ENCODE peak calls at places on chromosomes 3 and 15, in ten cellular contexts. S, K, Q, P, H, M, C, O, E and Z are unnamed samples.

GRCh38 chr3:23442598-23443383 is 239.7 kb downstream of the UBE2E2 start:
- DNase-seq in S (peak), K (peak), Q (no peak), P (no peak), H (no peak), M (no peak), C (no peak), O (no peak), E (no peak), Z (no peak)

GRCh38 chr3:42275217-42275616 is 9.2 kb upstream of the CCK start:
- DNase-seq in S (no peak), K (no peak), Q (no peak), P (no peak), H (no peak), M (no peak), C (no peak), O (no peak), E (no peak), Z (no peak)

GRCh38 chr3:55128201-55128870 is 200.5 kb upstream of the LRTM1 start:
- DNase-seq in S (no peak), K (peak), Q (no peak), P (peak), H (no peak), M (no peak), C (peak), O (peak), E (peak), Z (no peak)

GRCh38 chr3:156180077-156180476 is 59.7 kb downstream of the KCNAB1 start:
- DNase-seq in S (peak), K (no peak), Q (no peak), P (peak), H (no peak), M (no peak), C (peak), O (no peak), E (no peak), Z (no peak)

GRCh38 chr3:113783463-113783862 is 36.6 kb downstream of the ATP6V1A start:
- DNase-seq in S (peak), K (peak), Q (no peak), P (peak), H (no peak), M (no peak), C (peak), O (no peak), E (peak), Z (peak)

GRCh38 chr3:139292933-139293664 is 50.7 kb upstream of the MRPS22 start:
- DNase-seq in S (peak), K (peak), Q (no peak), P (no peak), H (no peak), M (no peak), C (no peak), O (peak), E (no peak), Z (no peak)

GRCh38 chr3:188583476-188584161 is 429.7 kb downstream of the LPP start:
- DNase-seq in S (peak), K (no peak), Q (no peak), P (no peak), H (no peak), M (no peak), C (no peak), O (no peak), E (no peak), Z (no peak)

GRCh38 chr3:11221818-11222217 is 50.4 kb upstream of the ATG7 start:
- DNase-seq in S (peak), K (no peak), Q (no peak), P (no peak), H (no peak), M (no peak), C (no peak), O (no peak), E (no peak), Z (no peak)

GRCh38 chr15:86183765-86184491 is 104.3 kb downstream of the AGBL1 start:
- DNase-seq in S (no peak), K (no peak), Q (no peak), P (no peak), H (peak), M (no peak), C (no peak), O (no peak), E (no peak), Z (no peak)

GRCh38 chr3:8301977-8302589 is 199.5 kb upstream of the LMCD1 start:
- DNase-seq in S (peak), K (no peak), Q (no peak), P (peak), H (peak), M (no peak), C (peak), O (peak), E (peak), Z (peak)

GRCh38 chr3:73070675-73071575 is 9.5 kb downstream of the EBLN2 start:
- DNase-seq in S (peak), K (no peak), Q (no peak), P (peak), H (no peak), M (no peak), C (no peak), O (no peak), E (peak), Z (no peak)

GRCh38 chr15:89728254-89728653 is 22.8 kb downstream of the MESP1 start:
- DNase-seq in S (no peak), K (no peak), Q (no peak), P (peak), H (no peak), M (no peak), C (no peak), O (no peak), E (no peak), Z (no peak)

GRCh38 chr3:139979991-139980390 is 45.0 kb downstream of the CLSTN2 start:
- DNase-seq in S (no peak), K (no peak), Q (no peak), P (no peak), H (no peak), M (no peak), C (no peak), O (no peak), E (no peak), Z (no peak)

GRCh38 chr3:170421147-170421641 is 2.5 kb downstream of the CLDN11 start:
- DNase-seq in S (no peak), K (peak), Q (no peak), P (peak), H (no peak), M (no peak), C (no peak), O (no peak), E (peak), Z (no peak)

GRCh38 chr3:143280984-143281383 is 161.4 kb downstream of the CHST2 start:
- DNase-seq in S (no peak), K (no peak), Q (no peak), P (no peak), H (no peak), M (no peak), C (no peak), O (no peak), E (no peak), Z (no peak)

GRCh38 chr3:123809597-123809996 is 74.5 kb downstream of the MYLK start:
- DNase-seq in S (peak), K (no peak), Q (no peak), P (no peak), H (no peak), M (no peak), C (no peak), O (no peak), E (peak), Z (no peak)

GRCh38 chr15:48352474-48353072 is 21.3 kb downstream of the DUT start:
- DNase-seq in S (peak), K (no peak), Q (peak), P (peak), H (peak), M (no peak), C (peak), O (peak), E (no peak), Z (peak)

GRCh38 chr3:164458986-164459385 is 619.3 kb downstream of the SI start:
- DNase-seq in S (peak), K (no peak), Q (no peak), P (peak), H (no peak), M (no peak), C (peak), O (no peak), E (no peak), Z (no peak)

GRCh38 chr3:184395320-184395660 is 15.4 kb downstream of the CHRD start:
- DNase-seq in S (no peak), K (no peak), Q (no peak), P (no peak), H (no peak), M (no peak), C (no peak), O (no peak), E (no peak), Z (no peak)

GRCh38 chr15:99561476-99562230 is 4.1 kb upstream of the MEF2A start:
- DNase-seq in S (no peak), K (no peak), Q (no peak), P (no peak), H (no peak), M (no peak), C (no peak), O (no peak), E (no peak), Z (no peak)

GRCh38 chr3:31218082-31218481 is 314.6 kb upstream of the STT3B start:
- DNase-seq in S (no peak), K (no peak), Q (no peak), P (no peak), H (no peak), M (no peak), C (no peak), O (no peak), E (no peak), Z (no peak)

GRCh38 chr15:79408041-79408440 is 24.1 kb upstream of the MINAR1 start:
- DNase-seq in S (peak), K (no peak), Q (no peak), P (no peak), H (no peak), M (no peak), C (no peak), O (no peak), E (no peak), Z (no peak)

GRCh38 chr3:187044871-187045552 is 94.3 kb downstream of the RPL39L start:
- DNase-seq in S (no peak), K (no peak), Q (no peak), P (peak), H (no peak), M (no peak), C (no peak), O (no peak), E (no peak), Z (no peak)

GRCh38 chr15:29268706-29269484 is 727 bp downstream of the NSMCE3 start:
- DNase-seq in S (peak), K (no peak), Q (no peak), P (peak), H (no peak), M (no peak), C (peak), O (peak), E (peak), Z (peak)

GRCh38 chr15:45320581-45320980 is 57.8 kb downstream of the GATM start:
- DNase-seq in S (no peak), K (no peak), Q (no peak), P (no peak), H (no peak), M (no peak), C (no peak), O (no peak), E (no peak), Z (no peak)

GRCh38 chr3:169071003-169071402 is 592.5 kb downstream of the MECOM start:
- DNase-seq in S (no peak), K (peak), Q (no peak), P (peak), H (no peak), M (no peak), C (no peak), O (no peak), E (peak), Z (no peak)

GRCh38 chr3:149494022-149494758 is 19.7 kb downstream of the TM4SF4 start:
- DNase-seq in S (peak), K (peak), Q (no peak), P (peak), H (peak), M (no peak), C (peak), O (peak), E (peak), Z (peak)

GRCh38 chr3:30693470-30694120 is 87.2 kb downstream of the TGFBR2 start:
- DNase-seq in S (peak), K (peak), Q (peak), P (peak), H (peak), M (no peak), C (peak), O (peak), E (peak), Z (peak)

GRCh38 chr3:16906679-16907078 is 21.9 kb downstream of the PLCL2 start:
- DNase-seq in S (peak), K (no peak), Q (no peak), P (peak), H (no peak), M (no peak), C (peak), O (no peak), E (peak), Z (peak)

GRCh38 chr3:29427266-29428103 is 146.6 kb downstream of the RBMS3 start:
- DNase-seq in S (no peak), K (peak), Q (no peak), P (peak), H (no peak), M (no peak), C (no peak), O (no peak), E (peak), Z (no peak)

GRCh38 chr3:196995027-196995426 is 26.4 kb upstream of the PIGZ start:
- DNase-seq in S (no peak), K (no peak), Q (no peak), P (no peak), H (no peak), M (no peak), C (no peak), O (no peak), E (no peak), Z (no peak)

GRCh38 chr3:137772231-137772617 is 8.1 kb downstream of the SOX14 start:
- DNase-seq in S (no peak), K (no peak), Q (no peak), P (no peak), H (no peak), M (no peak), C (no peak), O (no peak), E (no peak), Z (no peak)

GRCh38 chr15:97525809-97526208 is 434.7 kb upstream of the ARRDC4 start:
- DNase-seq in S (no peak), K (no peak), Q (no peak), P (no peak), H (no peak), M (no peak), C (no peak), O (no peak), E (no peak), Z (no peak)

GRCh38 chr15:66917904-66918448 is 147.4 kb upstream of the SMAD3 start:
- DNase-seq in S (no peak), K (no peak), Q (no peak), P (no peak), H (no peak), M (no peak), C (no peak), O (no peak), E (no peak), Z (no peak)